ENCODE peak calls at places on chromosomes 4 and X, in seven cellular contexts. Y is mammary epithelial cell, O is OCI-LY7, S is PC-9, H is GM12865, J is brain microvascular endothelial cell, B is H9. V is an unnamed sample.
A peak's percentile ranks its signal among the peaks of the same experiment; 100 is the strongest.

GRCh38 chrX:323721-324628 is 5.4 kb upstream of the GTPBP6 start:
- DNase-seq in J (peak; percentile 48), Y (peak; percentile 86), B (peak; percentile 82), S (no peak), O (peak; percentile 71), H (peak; percentile 64), V (peak; percentile 81)

GRCh38 chrX:20352935-20353336 is 86.2 kb upstream of the RPS6KA3 start:
- DNase-seq in Y (no peak), B (no peak), S (no peak), H (peak; percentile 38), O (no peak), J (no peak), V (no peak)

GRCh38 chrX:68832516-68833447 is 4.0 kb downstream of the EFNB1 start:
- DNase-seq in B (peak; percentile 18), J (no peak), S (no peak), Y (no peak), H (no peak), O (no peak), V (no peak)

GRCh38 chrX:149607699-149608098 is 12.6 kb upstream of the HSFX2 start:
- DNase-seq in O (no peak), B (no peak), S (no peak), H (no peak), J (no peak), Y (no peak), V (no peak)

GRCh38 chrX:110569506-110569905 is 210.9 kb downstream of the RTL9 start:
- DNase-seq in Y (peak; percentile 49), H (no peak), S (no peak), B (no peak), O (no peak), J (no peak), V (no peak)

GRCh38 chrX:19174401-19175025 is 52.2 kb upstream of the ADGRG2 start:
- DNase-seq in B (no peak), Y (peak; percentile 71), H (no peak), J (peak; percentile 46), O (no peak), S (peak; percentile 1), V (no peak)

GRCh38 chr4:52579602-52580272 is 79.4 kb downstream of the USP46 start:
- DNase-seq in H (no peak), J (no peak), Y (no peak), B (no peak), O (no peak), S (no peak), V (no peak)

GRCh38 chr4:158129649-158130048 is 43.2 kb downstream of the GASK1B start:
- DNase-seq in J (no peak), O (no peak), Y (peak; percentile 61), H (peak; percentile 9), S (no peak), B (no peak), V (no peak)

GRCh38 chr4:74314944-74315343 is 6.7 kb downstream of the EPGN start:
- DNase-seq in O (no peak), J (no peak), S (no peak), B (no peak), H (no peak), Y (no peak), V (no peak)

GRCh38 chr4:103996059-103996458 is 276.3 kb upstream of the TACR3 start:
- DNase-seq in Y (peak; percentile 58), S (peak; percentile 0), J (no peak), B (no peak), H (no peak), O (no peak), V (no peak)

GRCh38 chr4:103998752-103999151 is 279.0 kb upstream of the TACR3 start:
- DNase-seq in J (no peak), B (no peak), H (no peak), S (no peak), O (no peak), Y (no peak), V (no peak)

GRCh38 chr4:103996637-103997036 is 276.9 kb upstream of the TACR3 start:
- DNase-seq in H (peak; percentile 32), B (peak; percentile 82), S (peak; percentile 50), J (peak; percentile 45), O (no peak), Y (peak; percentile 94), V (no peak)

GRCh38 chr4:103994059-103994458 is 274.3 kb upstream of the TACR3 start:
- DNase-seq in B (no peak), H (peak; percentile 31), O (no peak), Y (peak; percentile 18), S (no peak), J (no peak), V (no peak)
- TF ChIP-seq CTCF in B (peak; percentile 75), H (peak; percentile 7), O (peak; percentile 51), Y (peak; percentile 39), S (peak; percentile 51), J (no peak), V (no peak)

DNA sequence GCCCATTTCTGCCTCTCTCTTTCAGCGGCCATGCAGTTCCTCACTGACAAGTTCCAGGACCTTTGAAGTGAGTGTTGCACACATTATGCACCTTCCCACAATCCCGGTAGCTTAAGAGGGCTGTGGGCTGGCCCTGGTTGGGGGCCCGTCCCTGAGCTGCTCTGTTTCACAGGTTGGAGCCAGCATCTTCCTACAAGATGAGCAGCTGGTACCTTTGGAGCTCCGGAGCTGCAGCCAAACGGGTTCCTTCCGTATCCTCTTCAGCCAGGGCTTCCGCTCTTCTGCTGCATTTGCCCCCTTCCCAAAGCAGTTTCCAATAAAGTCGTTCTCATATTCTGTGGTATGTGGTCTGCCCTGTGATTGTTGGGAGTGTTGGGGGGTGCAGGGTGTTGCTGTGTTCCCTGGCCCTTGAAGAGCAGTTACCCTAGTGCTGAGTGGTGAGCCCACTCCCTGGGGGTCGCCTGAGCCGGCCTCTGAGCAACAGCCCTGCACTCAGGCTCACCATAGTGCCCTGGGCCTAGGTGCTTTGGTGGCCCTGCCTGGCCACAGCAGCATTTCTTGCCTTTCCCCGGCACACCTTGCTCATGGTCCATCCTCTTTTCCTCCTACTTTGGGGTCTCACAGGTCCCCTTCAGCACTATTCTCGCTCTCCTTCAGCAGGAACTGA is 60.4 kb downstream of the CXorf49B start:
- DNase-seq in Y (no peak), S (no peak), J (no peak), O (no peak), H (no peak), B (no peak), V (no peak)
- TF ChIP-seq CTCF in Y (no peak), S (no peak), J (no peak), O (no peak), H (no peak), B (no peak), V (no peak)

DNA sequence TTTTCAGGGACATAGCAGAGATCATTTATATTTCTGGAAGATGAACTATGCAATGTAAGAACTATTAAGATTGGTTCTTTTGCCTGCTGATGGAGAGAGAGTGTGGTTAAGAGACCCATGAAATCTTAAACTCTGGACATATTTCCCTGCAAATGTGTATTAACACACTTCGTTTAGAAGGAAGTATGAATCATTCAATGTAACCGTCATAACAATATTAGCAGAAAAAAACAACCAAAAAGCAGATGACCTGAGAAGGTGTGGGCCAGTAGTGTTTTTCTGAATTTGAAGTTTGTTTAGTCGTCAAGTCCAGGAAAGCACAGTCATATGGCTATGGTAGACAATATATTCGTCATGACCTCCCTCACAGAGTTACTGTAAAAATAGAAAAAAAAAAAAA is 2.5 kb upstream of the TMPRSS11D start:
- DNase-seq in Y (peak; percentile 65), O (no peak), B (no peak), S (no peak), H (no peak), J (peak; percentile 12), V (no peak)
- TF ChIP-seq CTCF in Y (no peak), O (no peak), B (no peak), S (no peak), H (no peak), J (no peak), V (no peak)

GRCh38 chr4:100059467-100059866 is 109.4 kb upstream of the H2AZ1 start:
- DNase-seq in Y (no peak), O (no peak), H (no peak), J (no peak), B (no peak), S (no peak), V (no peak)

GRCh38 chr4:100060765-100061416 is 110.8 kb upstream of the H2AZ1 start:
- DNase-seq in S (no peak), O (no peak), J (no peak), Y (no peak), H (peak; percentile 59), B (no peak), V (no peak)

GRCh38 chr4:100061835-100062234 is 111.8 kb upstream of the H2AZ1 start:
- DNase-seq in J (no peak), O (no peak), Y (no peak), S (no peak), B (no peak), H (no peak), V (no peak)

GRCh38 chr4:100062921-100063320 is 112.8 kb upstream of the H2AZ1 start:
- DNase-seq in H (no peak), Y (no peak), J (peak; percentile 28), B (no peak), S (no peak), O (no peak), V (no peak)

DNA sequence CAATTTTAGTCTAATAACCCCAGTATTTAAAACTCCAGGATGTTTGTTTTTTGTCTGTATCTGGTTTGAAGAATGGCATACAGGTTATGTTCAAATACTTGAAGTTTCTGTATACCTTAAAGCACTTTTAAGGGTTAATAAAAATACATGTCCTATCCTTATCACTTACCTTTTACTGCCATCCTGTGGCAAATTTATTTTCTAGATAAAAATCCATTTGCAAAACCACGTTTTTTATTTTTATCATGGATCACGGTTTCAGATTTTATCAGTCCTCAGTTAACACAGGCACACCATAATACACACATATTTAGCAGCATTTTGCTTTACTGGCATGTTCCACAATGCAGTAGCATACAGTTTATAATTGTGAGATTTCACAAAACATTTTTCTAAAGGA is 113.3 kb upstream of the H2AZ1 start:
- DNase-seq in H (no peak), Y (no peak), S (no peak), O (peak; percentile 2), B (no peak), J (no peak), V (no peak)
- TF ChIP-seq CTCF in H (no peak), Y (no peak), S (peak; percentile 53), O (peak; percentile 44), B (peak; percentile 29), J (no peak), V (no peak)